ENCODE peak calls at places on chromosomes 5 and 9, in five cellular contexts. Y is spleen, T is H1, N is AG10803, F is HCT116. Z is an unnamed sample.

GRCh38 chr5:180441577-180441976 is 52.6 kb upstream of the CNOT6 start:
- DNase-seq in T (no peak), N (peak; percentile 35), F (no peak), Y (no peak), Z (peak; percentile 47)

GRCh38 chr9:6938447-6938846 is 180.7 kb downstream of the KDM4C start:
- DNase-seq in N (peak; percentile 98), F (no peak), T (no peak), Y (no peak), Z (peak; percentile 86)

GRCh38 chr9:133786371-133786753 is 48.2 kb upstream of the SARDH start:
- DNase-seq in N (no peak), T (no peak), Y (peak; percentile 88), F (no peak), Z (no peak)

GRCh38 chr5:374631-375335 is 53.3 kb downstream of the AHRR start:
- DNase-seq in N (no peak), Y (peak; percentile 69), T (no peak), F (no peak), Z (no peak)

GRCh38 chr5:110262754-110263153 is 463.7 kb downstream of the TMEM232 start:
- DNase-seq in N (peak; percentile 42), Y (no peak), T (no peak), F (no peak), Z (peak; percentile 0)

GRCh38 chr5:146520731-146521130 is 4.7 kb upstream of the GPR151 start:
- DNase-seq in T (no peak), F (peak; percentile 2), Y (no peak), N (no peak), Z (no peak)

GRCh38 chr5:102629827-102630605 is 125.1 kb upstream of the PAM start:
- DNase-seq in T (no peak), F (no peak), N (no peak), Y (no peak), Z (no peak)

GRCh38 chr9:124735121-124735520 is 36.0 kb downstream of the NR6A1 start:
- DNase-seq in N (peak; percentile 86), T (no peak), F (peak; percentile 59), Y (no peak), Z (peak; percentile 75)

GRCh38 chr5:50744761-50745160 is 78.3 kb downstream of the PARP8 start:
- DNase-seq in N (peak; percentile 38), T (no peak), Y (no peak), F (no peak), Z (peak; percentile 11)

GRCh38 chr5:170503970-170504525 is at the start of gene KCNIP1:
- DNase-seq in F (no peak), N (no peak), Y (no peak), T (no peak), Z (no peak)

GRCh38 chr9:8842402-8843193 is 1043.0 kb upstream of the DMAC1 start:
- DNase-seq in Y (no peak), N (no peak), F (no peak), T (no peak), Z (no peak)

GRCh38 chr5:14487101-14487895 is 94.3 kb upstream of the OTULINL start:
- DNase-seq in Y (no peak), T (no peak), N (no peak), F (no peak), Z (no peak)

GRCh38 chr9:16721972-16722371 is 148.5 kb downstream of the BNC2 start:
- DNase-seq in F (no peak), T (no peak), Y (no peak), N (peak; percentile 59), Z (peak; percentile 94)

GRCh38 chr9:90988318-90988717 is 186.7 kb downstream of the SYK start:
- DNase-seq in T (no peak), N (no peak), Y (no peak), F (no peak), Z (no peak)

DNA sequence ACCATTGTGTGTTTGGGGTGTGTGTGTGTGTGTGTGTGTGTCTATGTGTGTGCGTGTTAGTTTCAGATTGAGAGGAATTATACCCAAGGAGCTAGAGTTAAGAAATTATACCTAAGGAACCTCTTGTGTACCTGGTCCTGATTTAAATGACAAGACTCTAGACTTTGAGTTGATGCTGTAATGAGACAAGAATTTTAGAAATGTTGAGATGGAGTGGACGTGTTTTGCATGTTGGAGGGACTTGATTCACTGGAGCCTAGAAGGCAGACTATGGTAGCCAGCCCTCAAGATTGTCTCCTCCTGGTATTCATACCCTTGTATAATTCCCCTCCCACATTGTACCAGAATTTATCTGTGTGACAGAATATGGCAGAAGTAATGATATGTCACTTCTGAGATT is 52.4 kb upstream of the HSPB3 start:
- DNase-seq in F (no peak), N (no peak), T (no peak), Y (no peak), Z (no peak)
- TF ChIP-seq CTCF in F (no peak), N (no peak), T (no peak), Y (no peak), Z (no peak)

DNA sequence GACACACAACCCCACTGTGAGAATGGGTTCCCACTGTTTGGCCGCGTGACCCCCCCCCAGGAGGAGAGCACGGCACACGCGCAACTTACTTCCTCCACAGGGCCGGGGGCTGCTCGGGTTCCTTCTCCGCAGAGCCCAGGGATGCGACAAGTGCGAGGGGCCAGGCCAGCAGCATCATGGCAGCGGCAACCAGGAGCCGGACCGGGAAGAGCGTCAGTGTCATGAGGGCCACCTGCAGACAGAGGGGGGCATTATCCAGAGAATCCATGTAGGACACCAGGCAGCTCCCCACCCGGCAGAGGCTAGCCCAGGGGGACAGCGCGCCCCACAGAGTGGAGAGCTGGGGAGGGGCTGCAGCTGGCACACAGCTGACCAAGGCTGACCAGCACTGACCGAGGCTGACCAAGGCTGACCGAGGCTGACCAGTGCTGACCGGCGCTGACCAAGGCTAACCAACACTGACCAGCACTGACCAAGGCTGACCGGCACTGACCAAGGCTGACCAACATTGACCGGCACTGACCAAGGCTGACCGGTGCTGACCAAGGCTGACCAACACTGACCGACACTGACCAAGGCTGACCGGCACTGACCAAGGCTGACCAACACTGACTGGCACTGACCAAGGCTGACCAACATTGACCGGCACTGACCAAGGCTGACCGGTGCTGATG is 22.3 kb downstream of the LPCAT1 start:
- DNase-seq in Y (no peak), F (no peak), T (no peak), N (no peak), Z (no peak)
- H3K4me3 ChIP-seq in Y (no peak overlapping the region), F (no peak overlapping the region), T (no peak overlapping the region), N (no peak overlapping the region), Z (no peak overlapping the region)

GRCh38 chr9:214488-215448 is at the start of gene DOCK8:
- DNase-seq in T (no peak), N (no peak), Y (peak; percentile 97), F (peak; percentile 35), Z (peak; percentile 38)
- TF ChIP-seq CTCF in T (peak; percentile 39), N (no peak), Y (peak; percentile 68), F (peak; percentile 18), Z (no peak)

DNA sequence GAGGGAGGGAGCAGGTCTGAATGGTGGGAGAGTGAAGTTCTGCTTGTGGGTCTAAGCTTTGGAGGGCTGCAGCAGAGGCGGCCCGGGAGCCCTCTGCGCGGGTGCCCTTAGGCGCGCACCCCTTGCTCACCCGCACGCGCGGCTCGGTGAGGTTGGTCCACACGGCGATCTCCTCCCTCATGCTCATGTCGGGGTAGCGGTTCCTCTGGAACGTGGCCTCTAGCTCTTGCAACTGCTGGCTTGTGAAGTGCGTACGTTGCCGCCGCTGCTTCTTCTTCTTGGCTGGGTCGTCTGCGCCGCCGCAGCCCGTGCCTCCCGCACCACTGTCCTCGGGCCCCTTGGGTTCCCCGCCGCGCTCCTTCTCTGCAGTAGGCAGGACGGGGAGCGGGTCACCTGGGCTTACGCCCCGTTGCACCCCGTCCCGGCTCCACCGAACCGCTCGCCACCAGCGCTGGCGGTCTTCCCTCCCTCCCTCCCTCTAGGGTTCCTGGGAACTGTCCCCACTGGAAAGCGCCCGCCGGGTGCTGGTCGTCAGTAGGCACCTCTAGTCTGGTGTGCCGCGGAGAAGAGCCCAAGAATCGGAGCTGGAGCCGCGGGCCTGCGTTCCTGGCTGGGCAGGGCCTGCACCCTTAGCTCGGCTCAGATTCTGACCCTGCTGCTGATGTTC is 2.7 kb downstream of the PITX1 start:
- DNase-seq in F (no peak), Y (no peak), T (no peak), N (peak; percentile 13), Z (peak; percentile 10)
- H3K4me3 ChIP-seq in F (no peak overlapping the region), Y (peak overlapping the region; percentile 31), T (peak overlapping the region; percentile 4), N (no peak overlapping the region), Z (no peak overlapping the region)

DNA sequence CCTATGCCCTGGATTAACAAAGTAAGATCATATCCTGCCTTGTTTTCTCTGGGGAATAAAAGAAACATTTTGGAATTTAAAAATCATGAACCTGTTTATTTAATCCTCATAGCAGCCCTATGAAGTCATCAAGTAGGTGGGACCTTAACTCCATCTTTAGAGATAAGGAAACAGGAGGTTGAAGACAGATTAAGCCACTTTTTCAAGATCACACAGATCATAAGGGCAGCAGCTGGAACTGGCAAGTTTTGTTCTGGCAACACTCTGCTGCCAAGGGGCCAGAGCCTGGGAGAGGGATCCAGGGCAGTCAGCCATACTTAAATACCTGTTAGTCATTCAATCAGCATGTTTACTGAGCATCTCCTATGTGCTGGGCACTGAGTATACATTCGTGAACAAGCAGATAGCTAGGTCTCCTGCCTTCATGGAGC is 63.7 kb downstream of the SLC1A1 start:
- DNase-seq in F (no peak), N (peak; percentile 43), Y (no peak), T (no peak), Z (peak; percentile 47)
- TF ChIP-seq CTCF in F (no peak), N (no peak), Y (no peak), T (no peak), Z (no peak)

GRCh38 chr9:27408523-27408922 is 111.6 kb upstream of the EQTN start:
- DNase-seq in N (peak; percentile 41), F (no peak), Y (no peak), T (no peak), Z (no peak)

GRCh38 chr9:27412081-27412480 is 112.0 kb upstream of the IFNK start:
- DNase-seq in N (no peak), Y (no peak), F (no peak), T (no peak), Z (no peak)

GRCh38 chr9:27414215-27414731 is 109.8 kb upstream of the IFNK start:
- DNase-seq in T (no peak), N (no peak), F (no peak), Y (no peak), Z (no peak)

GRCh38 chr9:27412963-27413362 is 111.1 kb upstream of the IFNK start:
- DNase-seq in F (no peak), Y (no peak), T (no peak), N (no peak), Z (no peak)

DNA sequence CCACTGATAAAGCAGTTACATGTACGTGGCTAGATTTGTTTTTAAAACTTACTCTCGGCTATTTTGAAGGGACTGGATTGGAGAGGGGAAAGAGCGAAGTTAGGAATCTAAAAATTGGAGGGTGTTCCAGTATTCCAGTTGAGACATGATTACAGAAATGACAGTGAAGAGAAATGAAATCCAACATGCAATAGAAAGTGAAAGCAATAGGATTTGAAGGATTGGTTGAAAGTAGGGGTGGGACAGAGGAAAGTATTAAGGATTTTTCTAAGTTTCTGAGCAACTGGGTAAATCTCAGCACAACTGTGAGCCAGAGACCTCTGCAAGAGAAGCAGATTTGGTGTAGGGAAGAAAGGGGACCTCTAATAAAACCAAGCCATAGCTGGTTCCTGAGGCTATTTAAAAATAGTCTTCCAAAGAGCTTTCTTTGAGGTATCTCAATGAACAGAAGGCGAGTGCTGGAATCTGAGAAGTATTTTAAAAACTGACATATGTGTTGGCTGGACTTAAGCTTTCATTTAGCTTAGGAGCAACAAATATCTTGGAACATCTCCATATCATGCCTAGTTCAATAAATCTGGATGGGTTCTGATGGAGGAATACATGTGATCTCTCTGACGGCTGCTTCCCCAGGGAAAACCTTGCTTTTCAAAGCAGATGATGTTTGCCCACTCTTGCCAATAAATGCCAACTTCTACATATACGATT is 110.4 kb upstream of the IFNK start:
- DNase-seq in F (no peak), N (peak; percentile 34), T (no peak), Y (no peak), Z (peak; percentile 4)
- H3K4me3 ChIP-seq in F (no peak overlapping the region), N (peak overlapping the region; percentile 35), T (no peak overlapping the region), Y (no peak overlapping the region), Z (peak overlapping the region; percentile 34)

GRCh38 chr5:3287516-3287915 is 308.1 kb upstream of the IRX1 start:
- DNase-seq in N (no peak), F (no peak), Y (peak; percentile 64), T (no peak), Z (no peak)
- TF ChIP-seq CTCF in N (no peak), F (no peak), Y (no peak), T (no peak), Z (no peak)